ENCODE peak calls at places on chromosomes 5 and 9, in eight cellular contexts. S, I, M, B, L, F, C and E are unnamed samples.
A peak's percentile ranks its signal among the peaks of the same experiment; 100 is the strongest.

GRCh38 chr5:174189638-174190037 is 144.1 kb downstream of the NSG2 start:
- DNase-seq in S (no peak), I (no peak), M (no peak), B (no peak), L (no peak), F (no peak), C (peak; percentile 47), E (no peak)

GRCh38 chr9:73067074-73067473 is 84.6 kb upstream of the ANXA1 start:
- DNase-seq in S (no peak), I (no peak), M (no peak), B (peak; percentile 30), L (no peak), F (no peak), C (no peak), E (no peak)

GRCh38 chr5:148830220-148830619 is 3.8 kb downstream of the ADRB2 start:
- DNase-seq in S (no peak), I (no peak), M (no peak), B (no peak), L (no peak), F (no peak), C (no peak), E (no peak)

GRCh38 chr5:96209829-96210228 is 223.2 kb downstream of the PCSK1 start:
- DNase-seq in S (no peak), I (no peak), M (no peak), B (no peak), L (peak; percentile 22), F (no peak), C (no peak), E (no peak)

GRCh38 chr5:150559088-150559487 is 51.2 kb downstream of the NDST1 start:
- DNase-seq in S (no peak), I (no peak), M (no peak), B (no peak), L (no peak), F (no peak), C (no peak), E (no peak)

GRCh38 chr5:149898811-149899210 is 45.8 kb downstream of the PDE6A start:
- DNase-seq in S (no peak), I (no peak), M (no peak), B (no peak), L (no peak), F (no peak), C (no peak), E (no peak)

GRCh38 chr5:115179959-115180709 is 10.4 kb upstream of the TRIM36 start:
- DNase-seq in S (no peak), I (peak; percentile 38), M (no peak), B (peak; percentile 79), L (peak; percentile 33), F (peak; percentile 79), C (peak; percentile 94), E (no peak)

GRCh38 chr5:59274130-59274529 is 619.4 kb downstream of the PDE4D start:
- DNase-seq in S (no peak), I (no peak), M (no peak), B (no peak), L (no peak), F (no peak), C (no peak), E (no peak)

GRCh38 chr5:77230727-77231469 is 20.4 kb downstream of the PDE8B start:
- DNase-seq in S (no peak), I (no peak), M (no peak), B (peak; percentile 28), L (no peak), F (peak; percentile 55), C (no peak), E (no peak)

GRCh38 chr5:179261301-179262125 is 83.7 kb downstream of the ADAMTS2 start:
- DNase-seq in S (no peak), I (no peak), M (no peak), B (peak; percentile 84), L (no peak), F (peak; percentile 56), C (peak; percentile 91), E (peak; percentile 75)

GRCh38 chr5:169954786-169955185 is 25.5 kb downstream of the INSYN2B start:
- DNase-seq in S (no peak), I (no peak), M (no peak), B (no peak), L (no peak), F (no peak), C (no peak), E (no peak)

GRCh38 chr5:150410524-150411244 is 2.0 kb downstream of the CD74 start:
- DNase-seq in S (peak; percentile 49), I (peak; percentile 76), M (peak; percentile 71), B (peak; percentile 48), L (peak; percentile 78), F (peak; percentile 96), C (peak; percentile 80), E (peak; percentile 59)

GRCh38 chr5:172733179-172733973 is 37.6 kb downstream of the DUSP1 start:
- DNase-seq in S (no peak), I (no peak), M (no peak), B (no peak), L (peak; percentile 62), F (no peak), C (no peak), E (peak; percentile 51)

GRCh38 chr5:80216753-80217596 is 38.9 kb downstream of the SERINC5 start:
- DNase-seq in S (no peak), I (no peak), M (no peak), B (no peak), L (no peak), F (no peak), C (no peak), E (no peak)

GRCh38 chr9:92508018-92508417 is 25.7 kb upstream of the ASPN start:
- DNase-seq in S (no peak), I (no peak), M (no peak), B (no peak), L (no peak), F (no peak), C (peak; percentile 20), E (no peak)

GRCh38 chr5:180090098-180090768 is 18.7 kb upstream of the RNF130 start:
- DNase-seq in S (peak; percentile 56), I (peak; percentile 58), M (no peak), B (peak; percentile 87), L (peak; percentile 77), F (peak; percentile 79), C (peak; percentile 92), E (peak; percentile 36)

GRCh38 chr9:33111621-33112020 is 35.1 kb upstream of the SMU1 start:
- DNase-seq in S (no peak), I (no peak), M (no peak), B (no peak), L (no peak), F (no peak), C (no peak), E (no peak)

GRCh38 chr5:180350296-180350695 is 2.8 kb downstream of the GFPT2 start:
- DNase-seq in S (no peak), I (no peak), M (no peak), B (no peak), L (no peak), F (no peak), C (no peak), E (no peak)

GRCh38 chr5:110790673-110791072 is 51.9 kb downstream of the SLC25A46 start:
- DNase-seq in S (no peak), I (no peak), M (no peak), B (no peak), L (no peak), F (no peak), C (peak; percentile 4), E (no peak)

GRCh38 chr9:84254972-84255371 is 85.6 kb downstream of the SLC28A3 start:
- DNase-seq in S (no peak), I (no peak), M (no peak), B (no peak), L (no peak), F (no peak), C (no peak), E (no peak)
- TF ChIP-seq MAX in S (no peak), I (no peak), M (no peak), B (no peak), L (no peak), F (no peak), C (no peak), E (no peak)

GRCh38 chr9:128820665-128821583 is 2.6 kb downstream of the ENDOG start:
- DNase-seq in S (no peak), I (no peak), M (no peak), B (no peak), L (no peak), F (no peak), C (no peak), E (no peak)

GRCh38 chr9:128818099-128818838 is at the start of gene ENDOG:
- DNase-seq in S (peak; percentile 93), I (peak; percentile 97), M (peak; percentile 94), B (peak; percentile 99), L (peak; percentile 99), F (peak; percentile 97), C (peak; percentile 99), E (peak; percentile 94)

GRCh38 chr9:128819716-128820664 is 1.7 kb downstream of the ENDOG start:
- DNase-seq in S (no peak), I (no peak), M (no peak), B (no peak), L (no peak), F (no peak), C (peak; percentile 88), E (no peak)

GRCh38 chr9:128821584-128822406 is 3.5 kb downstream of the ENDOG start:
- DNase-seq in S (no peak), I (no peak), M (no peak), B (no peak), L (no peak), F (no peak), C (no peak), E (no peak)

DNA sequence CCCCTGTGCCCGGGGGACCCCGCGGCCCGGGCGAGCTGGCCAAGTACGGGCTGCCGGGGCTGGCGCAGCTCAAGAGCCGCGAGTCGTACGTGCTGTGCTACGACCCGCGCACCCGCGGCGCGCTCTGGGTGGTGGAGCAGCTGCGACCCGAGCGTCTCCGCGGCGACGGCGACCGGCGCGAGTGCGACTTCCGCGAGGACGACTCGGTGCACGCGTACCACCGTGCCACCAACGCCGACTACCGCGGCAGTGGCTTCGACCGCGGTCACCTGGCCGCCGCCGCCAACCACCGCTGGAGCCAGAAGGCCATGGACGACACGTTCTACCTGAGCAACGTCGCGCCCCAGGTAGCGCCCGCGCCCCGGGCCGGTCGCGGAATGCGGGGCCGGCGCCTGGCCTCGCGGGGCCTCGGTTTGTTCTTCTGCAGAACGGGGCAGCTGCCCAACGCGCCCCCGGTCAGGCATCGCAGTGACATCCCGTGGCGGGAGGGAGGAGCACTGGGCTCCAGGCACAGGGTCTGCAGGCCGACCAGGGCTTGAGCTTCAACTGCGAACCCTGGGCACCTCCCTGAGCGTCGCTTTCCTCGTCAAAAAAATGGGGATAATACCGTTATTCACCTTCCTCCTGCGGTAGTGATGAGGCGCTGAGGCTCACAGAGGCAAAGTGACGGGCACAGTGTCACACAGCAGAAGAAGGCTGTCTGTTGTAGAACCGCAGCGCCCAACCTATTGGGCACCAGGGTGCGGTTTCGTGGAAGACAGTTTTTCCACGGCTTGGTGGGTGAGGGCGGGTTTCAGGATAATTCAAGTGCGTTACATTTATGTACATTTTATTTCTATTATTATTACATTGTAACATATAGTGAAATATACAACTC is 777 bp downstream of the ENDOG start:
- DNase-seq in S (no peak), I (peak; percentile 35), M (no peak), B (peak; percentile 52), L (peak; percentile 29), F (peak; percentile 72), C (peak; percentile 67), E (no peak)
- TF ChIP-seq MAX in S (peak; percentile 54), I (peak; percentile 47), M (no peak), B (no peak), L (no peak), F (peak; percentile 58), C (no peak), E (peak; percentile 39)

GRCh38 chr9:89542461-89543021 is 44.6 kb upstream of the SEMA4D start:
- DNase-seq in S (no peak), I (no peak), M (no peak), B (no peak), L (no peak), F (no peak), C (peak; percentile 40), E (no peak)
- TF ChIP-seq MAX in S (no peak), I (no peak), M (no peak), B (no peak), L (no peak), F (no peak), C (no peak), E (no peak)

GRCh38 chr5:55865831-55866230 is 14.7 kb downstream of the IL31RA start:
- DNase-seq in S (no peak), I (no peak), M (no peak), B (no peak), L (peak; percentile 21), F (peak; percentile 56), C (no peak), E (peak; percentile 16)
- TF ChIP-seq MAX in S (no peak), I (no peak), M (no peak), B (no peak), L (no peak), F (no peak), C (no peak), E (no peak)